ENCODE peak calls at places on chromosomes 6 and 20, in seven cellular contexts. P is GM20000, Q is BJ, B is ovary, N is HFFc6, K is heart right ventricle, X is neural crest cell. W is an unnamed sample.

GRCh38 chr20:25220810-25221591 is 25.5 kb downstream of the ENTPD6 start:
- DNase-seq in X (no peak), Q (no peak), N (no peak), B (no peak), P (no peak), K (peak), W (no peak)

GRCh38 chr20:2358006-2358405 is 22.7 kb upstream of the TGM6 start:
- DNase-seq in B (no peak), X (no peak), Q (no peak), P (no peak), K (no peak), N (no peak), W (no peak)

GRCh38 chr6:157769776-157770430 is 53.1 kb upstream of the SNX9 start:
- DNase-seq in B (no peak), Q (peak), N (no peak), K (no peak), P (no peak), X (no peak), W (no peak)

GRCh38 chr6:53496797-53497196 is 48.1 kb downstream of the GCLC start:
- DNase-seq in P (no peak), B (no peak), N (peak), K (no peak), Q (peak), X (no peak), W (no peak)

GRCh38 chr20:35603695-35604443 is 11.8 kb upstream of the SPAG4 start:
- DNase-seq in N (no peak), P (no peak), X (no peak), K (no peak), Q (no peak), B (no peak), W (no peak)

GRCh38 chr20:56722042-56722441 is 92.9 kb downstream of the TFAP2C start:
- DNase-seq in N (no peak), Q (no peak), B (no peak), X (no peak), K (no peak), P (peak), W (peak)

GRCh38 chr6:113719545-113719944 is 137.6 kb upstream of the MARCKS start:
- DNase-seq in K (no peak), P (no peak), Q (no peak), N (no peak), X (no peak), B (no peak), W (no peak)

GRCh38 chr6:30061766-30062458 is 847 bp downstream of the POLR1H start:
- DNase-seq in N (no peak), Q (no peak), P (peak), B (no peak), K (no peak), X (no peak), W (no peak)

GRCh38 chr6:19569563-19569962 is 267.6 kb upstream of the ID4 start:
- DNase-seq in K (no peak), X (no peak), B (no peak), Q (no peak), N (no peak), P (no peak), W (no peak)

GRCh38 chr6:157716553-157716952 is 106.5 kb upstream of the SNX9 start:
- DNase-seq in K (no peak), Q (no peak), X (no peak), P (no peak), N (peak), B (no peak), W (no peak)

GRCh38 chr6:15283986-15284361 is 38.1 kb downstream of the JARID2 start:
- DNase-seq in N (peak), P (no peak), K (no peak), Q (peak), X (no peak), B (no peak), W (no peak)

GRCh38 chr6:89562114-89562815 is 76.3 kb downstream of the LYRM2 start:
- DNase-seq in P (no peak), X (no peak), K (no peak), B (no peak), Q (no peak), N (no peak), W (no peak)
- TF ChIP-seq CTCF in P (no peak), X (no peak), K (no peak), B (no peak), Q (no peak), N (no peak), W (no peak)

GRCh38 chr6:169174516-169175359 is 78.9 kb downstream of the THBS2 start:
- DNase-seq in N (no peak), B (no peak), P (no peak), X (no peak), Q (no peak), K (no peak), W (no peak)

GRCh38 chr6:169173532-169174268 is 79.9 kb downstream of the THBS2 start:
- DNase-seq in B (no peak), K (no peak), Q (no peak), P (no peak), N (peak), X (no peak), W (no peak)

GRCh38 chr6:169175360-169175887 is 78.2 kb downstream of the THBS2 start:
- DNase-seq in K (no peak), P (no peak), X (no peak), Q (no peak), B (no peak), N (no peak), W (no peak)

GRCh38 chr6:169176361-169176991 is 77.2 kb downstream of the THBS2 start:
- DNase-seq in K (no peak), Q (no peak), N (no peak), P (no peak), B (no peak), X (no peak), W (no peak)

GRCh38 chr6:169177516-169178196 is 76.0 kb downstream of the THBS2 start:
- DNase-seq in K (no peak), Q (no peak), B (no peak), X (no peak), N (no peak), P (no peak), W (no peak)
- TF ChIP-seq CTCF in K (no peak), Q (peak), B (no peak), X (no peak), N (no peak), P (no peak), W (no peak)

GRCh38 chr20:13173201-13173600 is 47.9 kb upstream of the ISM1 start:
- DNase-seq in X (no peak), K (no peak), Q (no peak), P (no peak), B (no peak), N (no peak), W (no peak)
- TF ChIP-seq CTCF in X (no peak), K (no peak), Q (no peak), P (no peak), B (no peak), N (no peak), W (no peak)

DNA sequence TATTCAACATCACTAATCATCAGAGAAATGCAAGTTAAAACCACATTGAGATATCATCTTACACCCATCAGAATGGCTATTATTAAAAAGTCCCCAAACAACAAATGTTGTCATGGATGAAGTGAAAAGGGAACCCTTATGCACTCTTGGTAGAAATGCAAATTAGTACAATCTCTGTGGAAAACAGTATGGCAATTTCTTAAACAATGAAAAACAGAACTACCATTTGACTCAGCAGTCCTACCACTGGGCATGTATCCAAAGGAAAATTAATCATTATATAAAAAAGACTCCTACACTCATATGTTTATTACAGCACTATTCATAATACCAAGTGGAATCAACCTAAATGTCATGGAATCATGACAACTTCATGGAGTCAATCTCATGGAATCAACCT is 611.3 kb upstream of the GJE1 start:
- DNase-seq in N (no peak), P (no peak), X (no peak), B (no peak), Q (no peak), K (no peak), W (no peak)
- TF ChIP-seq CTCF in N (no peak), P (no peak), X (no peak), B (no peak), Q (no peak), K (no peak), W (no peak)

GRCh38 chr6:84284428-84285033 is 57.1 kb upstream of the CEP162 start:
- DNase-seq in K (no peak), B (no peak), N (peak), Q (no peak), X (no peak), P (peak), W (peak)
- TF ChIP-seq CTCF in K (no peak), B (no peak), N (peak), Q (peak), X (peak), P (peak), W (peak)

DNA sequence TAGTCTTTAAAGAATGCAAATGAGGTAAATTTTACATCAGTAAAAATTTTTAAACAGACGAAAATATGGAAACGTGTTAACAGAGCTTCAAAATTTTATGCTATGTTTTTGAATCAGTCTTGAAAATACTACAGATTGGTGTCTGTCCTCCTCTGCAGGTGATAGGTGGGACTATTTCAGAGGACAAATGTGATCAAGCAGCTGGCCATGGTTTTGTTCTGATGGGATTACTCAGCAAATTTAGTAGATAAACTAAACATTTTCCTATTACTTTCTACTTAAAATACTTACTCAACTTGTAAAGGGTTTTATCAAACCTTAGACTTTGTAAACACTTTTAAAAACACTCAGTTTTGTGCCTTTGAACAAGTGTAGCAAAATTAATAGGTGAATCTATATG is 22.3 kb downstream of the ADGRB3 start:
- DNase-seq in K (no peak), N (no peak), P (no peak), Q (no peak), B (no peak), X (no peak), W (no peak)
- TF ChIP-seq CTCF in K (no peak), N (no peak), P (no peak), Q (no peak), B (no peak), X (no peak), W (no peak)

GRCh38 chr20:4289875-4290274 is 274.5 kb upstream of the RNF24 start:
- DNase-seq in P (no peak), Q (no peak), B (no peak), K (no peak), X (no peak), N (no peak), W (no peak)
- TF ChIP-seq CTCF in P (no peak), Q (no peak), B (no peak), K (no peak), X (no peak), N (peak), W (no peak)

DNA sequence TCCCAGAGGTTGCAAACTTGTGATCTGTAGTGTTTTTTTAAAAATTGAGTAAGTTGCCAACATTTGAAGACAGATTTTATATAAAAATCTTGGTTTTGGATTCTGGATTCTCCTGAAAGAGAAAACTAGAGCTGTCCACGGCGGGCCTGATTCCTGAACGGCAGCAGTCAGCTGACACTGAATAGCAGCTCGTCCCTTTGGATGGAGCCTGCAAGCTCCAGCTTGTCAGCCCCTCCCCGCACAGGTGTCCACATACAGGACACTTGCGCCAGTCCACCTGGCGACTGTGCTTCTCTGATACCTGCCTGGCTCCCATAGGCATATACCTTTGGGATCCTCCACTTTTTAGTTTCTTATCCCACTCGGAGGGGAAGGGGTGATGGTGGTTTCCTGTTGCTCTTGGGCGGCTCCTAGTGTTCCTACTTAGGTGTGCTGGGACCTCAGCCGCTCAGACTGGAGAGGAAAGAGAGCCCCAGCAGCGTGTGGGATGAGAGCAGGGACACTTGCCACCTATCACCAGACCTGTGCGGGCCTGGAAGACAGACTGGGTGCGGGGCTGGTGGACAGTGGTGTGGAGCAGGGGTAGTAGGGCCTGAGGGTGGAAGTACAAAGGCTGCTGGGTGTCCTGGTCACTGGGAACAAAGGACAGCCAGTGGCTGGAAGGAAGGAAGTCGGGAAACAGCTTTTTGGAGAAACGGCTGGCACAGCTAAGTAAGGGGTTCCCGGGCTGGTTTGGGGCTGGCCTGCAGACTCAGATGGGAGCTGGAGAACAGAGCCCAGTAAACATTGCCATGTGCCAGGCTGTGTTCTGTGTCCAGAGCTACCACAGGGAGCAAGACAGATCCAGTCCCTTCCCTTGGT is 18.3 kb downstream of the GHRH start:
- DNase-seq in X (no peak), N (no peak), Q (no peak), K (no peak), B (no peak), P (no peak), W (no peak)
- TF ChIP-seq CTCF in X (peak), N (peak), Q (peak), K (no peak), B (no peak), P (no peak), W (no peak)

GRCh38 chr6:138655828-138656227 is 117.7 kb upstream of the CCDC28A start:
- DNase-seq in X (no peak), P (no peak), Q (no peak), B (no peak), K (no peak), N (no peak), W (no peak)

GRCh38 chr6:138653435-138653834 is 120.1 kb upstream of the CCDC28A start:
- DNase-seq in Q (no peak), X (no peak), N (no peak), K (no peak), P (no peak), B (no peak), W (no peak)

GRCh38 chr6:138657026-138657425 is 116.5 kb upstream of the CCDC28A start:
- DNase-seq in B (no peak), X (no peak), N (no peak), K (no peak), Q (no peak), P (no peak), W (no peak)

GRCh38 chr6:138656278-138656803 is 117.2 kb upstream of the CCDC28A start:
- DNase-seq in K (no peak), B (no peak), X (no peak), P (no peak), Q (no peak), N (no peak), W (no peak)

DNA sequence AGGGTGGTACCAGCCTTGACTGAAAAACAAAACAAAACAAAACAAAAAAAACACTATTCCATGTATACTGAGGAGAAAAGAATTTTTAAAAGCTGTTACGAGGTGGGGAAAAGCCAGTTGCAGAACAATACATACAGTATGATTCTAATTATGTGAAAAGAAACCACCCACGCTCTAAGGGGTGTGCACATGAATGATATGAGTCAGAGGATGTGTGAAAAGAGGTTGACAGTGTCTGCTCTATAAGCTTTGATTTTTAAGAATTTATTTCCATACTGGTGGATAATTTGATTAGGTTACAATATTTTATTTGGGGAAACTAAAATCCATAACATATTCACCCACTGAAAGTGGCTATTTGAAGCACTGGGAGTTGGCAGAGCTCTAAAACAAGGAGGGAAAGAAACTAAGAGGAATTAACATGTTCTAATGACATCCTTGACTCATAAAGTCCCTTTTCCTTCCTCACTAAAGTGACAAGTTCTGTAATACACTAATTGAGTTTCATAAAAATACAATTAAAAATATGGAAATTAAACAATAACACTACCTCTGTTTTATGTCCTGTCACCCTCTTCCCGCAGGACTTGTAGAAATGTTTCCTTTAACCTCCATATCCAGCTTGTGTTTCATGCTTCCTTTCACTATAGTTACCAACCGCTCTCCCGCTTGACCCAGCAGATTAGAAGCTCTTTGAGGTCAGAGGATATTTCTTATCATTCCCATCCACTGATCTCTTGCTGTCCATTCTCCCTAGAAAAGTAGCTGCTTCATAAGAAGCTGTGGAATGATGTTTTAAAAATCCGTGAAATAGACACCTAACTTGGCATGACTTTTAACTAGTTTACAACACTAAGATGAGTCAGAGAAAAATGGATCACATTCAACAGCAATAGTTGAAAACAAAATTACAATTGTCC is 118.6 kb upstream of the CCDC28A start:
- DNase-seq in N (peak), B (no peak), X (no peak), Q (no peak), K (no peak), P (peak), W (peak)
- TF ChIP-seq CTCF in N (no peak), B (no peak), X (no peak), Q (no peak), K (no peak), P (no peak), W (no peak)

GRCh38 chr6:152673233-152673632 is 24.5 kb upstream of the MYCT1 start:
- DNase-seq in N (no peak), P (no peak), Q (no peak), K (no peak), X (no peak), B (no peak), W (no peak)

GRCh38 chr6:152671146-152671545 is 26.6 kb upstream of the MYCT1 start:
- DNase-seq in K (no peak), N (peak), Q (no peak), X (no peak), B (no peak), P (no peak), W (no peak)

GRCh38 chr6:152669894-152670293 is 27.8 kb upstream of the MYCT1 start:
- DNase-seq in B (no peak), N (peak), P (no peak), Q (no peak), X (no peak), K (no peak), W (no peak)
- TF ChIP-seq CTCF in B (peak), N (peak), P (no peak), Q (peak), X (peak), K (peak), W (peak)